ENCODE peak calls at places on chromosome 20, in six cellular contexts. D, S, U, H, V and M are unnamed samples.

GRCh38 chr20:58017237-58017969 is 211.1 kb downstream of the ANKRD60 start:
- DNase-seq in D (peak; percentile 89), S (no peak), U (no peak), H (no peak), V (no peak), M (no peak)

GRCh38 chr20:11302436-11302835 is 615.3 kb upstream of the BTBD3 start:
- DNase-seq in D (no peak), S (no peak), U (no peak), H (no peak), V (no peak), M (no peak)

GRCh38 chr20:51378171-51378928 is 164.2 kb downstream of the NFATC2 start:
- DNase-seq in D (no peak), S (no peak), U (no peak), H (no peak), V (no peak), M (no peak)

GRCh38 chr20:25280051-25280573 is 32.2 kb downstream of the PYGB start:
- DNase-seq in D (no peak), S (no peak), U (peak; percentile 94), H (no peak), V (no peak), M (no peak)

GRCh38 chr20:266213-266603 is 8.7 kb downstream of the DEFB132 start:
- DNase-seq in D (no peak), S (no peak), U (no peak), H (no peak), V (no peak), M (no peak)

GRCh38 chr20:12824353-12824752 is 184.4 kb upstream of the SPTLC3 start:
- DNase-seq in D (no peak), S (no peak), U (no peak), H (no peak), V (no peak), M (no peak)

GRCh38 chr20:49814057-49814675 is 1.5 kb downstream of the SLC9A8 start:
- DNase-seq in D (no peak), S (no peak), U (no peak), H (no peak), V (no peak), M (peak; percentile 73)

GRCh38 chr20:63505281-63505680 is 6.4 kb upstream of the EEF1A2 start:
- DNase-seq in D (no peak), S (no peak), U (no peak), H (no peak), V (no peak), M (no peak)

GRCh38 chr20:23510000-23510590 is 19.2 kb downstream of the CST8 start:
- DNase-seq in D (no peak), S (no peak), U (no peak), H (no peak), V (no peak), M (no peak)

GRCh38 chr20:50395258-50395729 is 114.9 kb upstream of the PTPN1 start:
- DNase-seq in D (no peak), S (no peak), U (no peak), H (no peak), V (no peak), M (no peak)

GRCh38 chr20:46970937-46971630 is 76.4 kb downstream of the EYA2 start:
- DNase-seq in D (peak; percentile 95), S (no peak), U (no peak), H (no peak), V (peak; percentile 27), M (no peak)

GRCh38 chr20:37223053-37223452 is 38.6 kb downstream of the GHRH start:
- DNase-seq in D (no peak), S (no peak), U (no peak), H (no peak), V (no peak), M (no peak)

GRCh38 chr20:13739726-13740649 is 44.7 kb downstream of the ESF1 start:
- DNase-seq in D (no peak), S (no peak), U (no peak), H (no peak), V (no peak), M (no peak)

GRCh38 chr20:46021361-46022359 is 7.4 kb upstream of the SLC12A5 start:
- DNase-seq in D (no peak), S (no peak), U (peak; percentile 59), H (no peak), V (peak; percentile 98), M (no peak)

GRCh38 chr20:32153771-32154170 is 44.3 kb downstream of the TM9SF4 start:
- DNase-seq in D (no peak), S (no peak), U (no peak), H (no peak), V (no peak), M (no peak)

GRCh38 chr20:24470031-24470781 is 777 bp downstream of the SYNDIG1 start:
- DNase-seq in D (no peak), S (no peak), U (peak; percentile 57), H (no peak), V (peak; percentile 48), M (no peak)

GRCh38 chr20:38148328-38149102 is 16.6 kb downstream of the TGM2 start:
- DNase-seq in D (no peak), S (no peak), U (no peak), H (no peak), V (no peak), M (no peak)

GRCh38 chr20:6838181-6838826 is 70.8 kb downstream of the BMP2 start:
- DNase-seq in D (no peak), S (no peak), U (peak; percentile 77), H (no peak), V (peak; percentile 11), M (no peak)

GRCh38 chr20:3430376-3431069 is 23.1 kb upstream of the DNAAF9 start:
- DNase-seq in D (no peak), S (no peak), U (no peak), H (no peak), V (no peak), M (peak; percentile 76)

GRCh38 chr20:7967199-7967844 is 27.1 kb upstream of the HAO1 start:
- DNase-seq in D (no peak), S (no peak), U (no peak), H (no peak), V (no peak), M (no peak)

GRCh38 chr20:35467339-35468224 is 12.2 kb downstream of the CEP250 start:
- DNase-seq in D (peak; percentile 21), S (no peak), U (no peak), H (no peak), V (peak; percentile 68), M (no peak)

GRCh38 chr20:53399592-53400335 is 193.9 kb downstream of the ZNF217 start:
- DNase-seq in D (no peak), S (no peak), U (no peak), H (no peak), V (no peak), M (no peak)

GRCh38 chr20:45405566-45406259 is 2.4 kb upstream of the DBNDD2 start:
- DNase-seq in D (no peak), S (no peak), U (no peak), H (no peak), V (peak; percentile 50), M (no peak)

GRCh38 chr20:33909331-33909921 is 84.3 kb upstream of the RALY start:
- DNase-seq in D (peak; percentile 12), S (no peak), U (no peak), H (no peak), V (no peak), M (peak; percentile 37)

GRCh38 chr20:577167-577791 is 32.8 kb downstream of the TCF15 start:
- DNase-seq in D (peak; percentile 77), S (no peak), U (no peak), H (no peak), V (no peak), M (peak; percentile 13)

GRCh38 chr20:38198238-38198861 is 33.3 kb upstream of the TGM2 start:
- DNase-seq in D (no peak), S (no peak), U (no peak), H (no peak), V (no peak), M (no peak)

GRCh38 chr20:64261138-64261537 is 5.6 kb downstream of the PCMTD2 start:
- DNase-seq in D (no peak), S (no peak), U (no peak), H (no peak), V (peak; percentile 46), M (no peak)

GRCh38 chr20:56572178-56572577 is 39.1 kb downstream of the FAM209B start:
- DNase-seq in D (no peak), S (no peak), U (no peak), H (no peak), V (no peak), M (no peak)

GRCh38 chr20:51758978-51759544 is 9.1 kb downstream of the ATP9A start:
- DNase-seq in D (no peak), S (no peak), U (no peak), H (no peak), V (no peak), M (no peak)